ENCODE peak calls at places on chromosomes 6 and 20, in six cellular contexts. E, U, S, L, I and O are unnamed samples.

GRCh38 chr6:108673602-108674001 is 112.9 kb downstream of the FOXO3 start:
- DNase-seq in E (peak; percentile 43), U (no peak), S (no peak), L (peak; percentile 51), I (no peak), O (no peak)

GRCh38 chr6:152948150-152948768 is 34.6 kb downstream of the FBXO5 start:
- DNase-seq in E (peak; percentile 54), U (peak; percentile 44), S (no peak), L (peak; percentile 68), I (peak; percentile 14), O (peak; percentile 39)

GRCh38 chr6:117267766-117268534 is 2.6 kb downstream of the VGLL2 start:
- DNase-seq in E (no peak), U (no peak), S (no peak), L (no peak), I (no peak), O (no peak)

GRCh38 chr6:9862603-9863167 is 552.2 kb downstream of the TFAP2A start:
- DNase-seq in E (no peak), U (no peak), S (no peak), L (no peak), I (no peak), O (no peak)

GRCh38 chr20:35991142-35991771 is 22.9 kb downstream of the CNBD2 start:
- DNase-seq in E (peak; percentile 31), U (no peak), S (no peak), L (peak; percentile 54), I (no peak), O (no peak)

GRCh38 chr6:118284736-118285360 is 263.2 kb upstream of the PLN start:
- DNase-seq in E (no peak), U (no peak), S (no peak), L (no peak), I (peak; percentile 6), O (no peak)

GRCh38 chr20:23637282-23638221 is at the start of gene CST3:
- DNase-seq in E (peak; percentile 88), U (peak; percentile 61), S (peak; percentile 69), L (peak; percentile 90), I (peak; percentile 67), O (peak; percentile 44)

GRCh38 chr20:49768204-49769124 is 44.2 kb upstream of the SLC9A8 start:
- DNase-seq in E (peak; percentile 79), U (no peak), S (peak; percentile 71), L (peak; percentile 97), I (peak; percentile 71), O (peak; percentile 99)

GRCh38 chr6:72689107-72689954 is 67.5 kb downstream of the KCNQ5 start:
- DNase-seq in E (peak; percentile 2), U (no peak), S (no peak), L (peak; percentile 29), I (no peak), O (no peak)

GRCh38 chr6:3868544-3868943 is 19.4 kb downstream of the FAM50B start:
- DNase-seq in E (peak; percentile 8), U (no peak), S (no peak), L (no peak), I (peak; percentile 62), O (no peak)

GRCh38 chr20:45450097-45450818 is 19.3 kb upstream of the WFDC2 start:
- DNase-seq in E (peak; percentile 81), U (peak; percentile 4), S (peak; percentile 10), L (peak; percentile 47), I (no peak), O (peak; percentile 23)

GRCh38 chr6:40645043-40645442 is 57.9 kb upstream of the LRFN2 start:
- DNase-seq in E (no peak), U (no peak), S (no peak), L (no peak), I (no peak), O (no peak)

GRCh38 chr6:73340048-73340447 is 14.0 kb downstream of the DPPA5 start:
- DNase-seq in E (peak; percentile 78), U (no peak), S (no peak), L (peak; percentile 35), I (no peak), O (no peak)

GRCh38 chr6:52489881-52490280 is 69.7 kb downstream of the EFHC1 start:
- DNase-seq in E (peak; percentile 27), U (no peak), S (no peak), L (no peak), I (no peak), O (no peak)

GRCh38 chr6:138986578-138986977 is 1.5 kb downstream of the REPS1 start:
- DNase-seq in E (peak; percentile 17), U (no peak), S (no peak), L (peak; percentile 31), I (no peak), O (no peak)

GRCh38 chr20:24701027-24701426 is 231.6 kb downstream of the SYNDIG1 start:
- DNase-seq in E (no peak), U (no peak), S (no peak), L (no peak), I (no peak), O (no peak)

GRCh38 chr6:139165324-139165723 is 30.4 kb downstream of the HECA start:
- DNase-seq in E (no peak), U (no peak), S (no peak), L (no peak), I (no peak), O (no peak)

GRCh38 chr20:46253391-46253790 is 54.9 kb downstream of the CDH22 start:
- DNase-seq in E (peak; percentile 31), U (no peak), S (no peak), L (peak; percentile 53), I (no peak), O (no peak)

GRCh38 chr6:25389501-25389900 is 110.3 kb downstream of the CARMIL1 start:
- DNase-seq in E (peak; percentile 60), U (no peak), S (peak; percentile 20), L (peak; percentile 88), I (peak; percentile 16), O (peak; percentile 8)

GRCh38 chr6:154276810-154277577 is 79.6 kb downstream of the IPCEF1 start:
- DNase-seq in E (peak; percentile 56), U (peak; percentile 24), S (peak; percentile 20), L (peak; percentile 60), I (no peak), O (no peak)

GRCh38 chr20:35328095-35328685 is 36.0 kb upstream of the FAM83C start:
- DNase-seq in E (no peak), U (no peak), S (no peak), L (no peak), I (no peak), O (no peak)

GRCh38 chr6:389143-389542 is 2.4 kb upstream of the IRF4 start:
- DNase-seq in E (no peak), U (no peak), S (no peak), L (no peak), I (no peak), O (no peak)

GRCh38 chr20:31608256-31608980 is 3.3 kb downstream of the ID1 start:
- DNase-seq in E (peak; percentile 98), U (peak; percentile 79), S (no peak), L (peak; percentile 94), I (no peak), O (no peak)

GRCh38 chr6:40344566-40345185 is 242.5 kb downstream of the LRFN2 start:
- DNase-seq in E (no peak), U (no peak), S (no peak), L (no peak), I (no peak), O (no peak)

GRCh38 chr20:63091901-63092659 is 85.3 kb upstream of the BHLHE23 start:
- DNase-seq in E (no peak), U (no peak), S (no peak), L (no peak), I (no peak), O (no peak)

GRCh38 chr20:36279362-36279761 is 26.8 kb upstream of the DLGAP4 start:
- DNase-seq in E (no peak), U (no peak), S (no peak), L (no peak), I (no peak), O (no peak)

GRCh38 chr20:2335096-2335495 is 39.3 kb downstream of the TGM3 start:
- DNase-seq in E (no peak), U (no peak), S (no peak), L (no peak), I (no peak), O (no peak)

GRCh38 chr6:6657085-6657819 is 68.7 kb downstream of the LY86 start:
- DNase-seq in E (no peak), U (no peak), S (no peak), L (peak; percentile 42), I (no peak), O (no peak)

GRCh38 chr6:166308769-166309589 is 787 bp upstream of the PRR18 start:
- DNase-seq in E (no peak), U (no peak), S (no peak), L (no peak), I (no peak), O (no peak)

GRCh38 chr6:137736048-137736846 is 130.8 kb upstream of the TNFAIP3 start:
- DNase-seq in E (no peak), U (no peak), S (no peak), L (no peak), I (no peak), O (no peak)

GRCh38 chr20:57805784-57806183 is 96.0 kb upstream of the PMEPA1 start:
- DNase-seq in E (no peak), U (no peak), S (no peak), L (no peak), I (no peak), O (no peak)

GRCh38 chr20:62946918-62947317 is 5.6 kb upstream of the SLC17A9 start:
- DNase-seq in E (no peak), U (no peak), S (no peak), L (no peak), I (no peak), O (no peak)

GRCh38 chr20:45971425-45971674 is 653 bp downstream of the ZNF335 start:
- DNase-seq in E (no peak), U (no peak), S (no peak), L (no peak), I (no peak), O (no peak)

GRCh38 chr20:50655325-50655880 is 35.9 kb downstream of the RIPOR3 start:
- DNase-seq in E (no peak), U (no peak), S (peak; percentile 90), L (peak; percentile 72), I (peak; percentile 85), O (no peak)

GRCh38 chr6:83265384-83265783 is 72.2 kb downstream of the RWDD2A start:
- DNase-seq in E (peak; percentile 9), U (no peak), S (no peak), L (peak; percentile 76), I (peak; percentile 10), O (no peak)

GRCh38 chr6:125846292-125847024 is 55.7 kb downstream of the NCOA7 start:
- DNase-seq in E (no peak), U (peak; percentile 54), S (no peak), L (no peak), I (no peak), O (no peak)

GRCh38 chr20:53220482-53221307 is 248.5 kb downstream of the TSHZ2 start:
- DNase-seq in E (no peak), U (no peak), S (no peak), L (peak; percentile 47), I (no peak), O (no peak)